ENCODE peak calls at places on chromosomes 5 and 9, in seven cellular contexts. T, C, F, Q, Z, W and R are unnamed samples.

GRCh38 chr5:111548992-111549649 is 36.8 kb upstream of the STARD4 start:
- DNase-seq in Q (no peak), W (no peak), F (no peak), Z (no peak), T (no peak), C (no peak), R (peak)

GRCh38 chr9:121862973-121863372 is 211.5 kb downstream of the DAB2IP start:
- DNase-seq in Q (no peak), W (no peak), F (no peak), Z (no peak), C (no peak), T (no peak), R (no peak)

GRCh38 chr5:51495672-51496071 is 112.4 kb downstream of the ISL1 start:
- DNase-seq in T (peak), W (no peak), C (no peak), Z (no peak), Q (no peak), F (no peak), R (peak)

GRCh38 chr5:180250329-180250728 is 41.3 kb upstream of the RASGEF1C start:
- DNase-seq in T (no peak), W (no peak), Q (no peak), C (no peak), F (no peak), Z (no peak), R (no peak)

GRCh38 chr9:42388146-42388690 is 204.8 kb downstream of the SPATA31A6 start:
- DNase-seq in T (no peak), W (no peak), F (no peak), Q (no peak), C (no peak), Z (no peak), R (no peak)

GRCh38 chr9:121781701-121782464 is 130.4 kb downstream of the DAB2IP start:
- DNase-seq in C (no peak), T (no peak), W (no peak), F (no peak), Z (no peak), Q (no peak), R (no peak)

GRCh38 chr9:16002816-16003215 is 450.0 kb downstream of the CCDC171 start:
- DNase-seq in Z (no peak), C (no peak), Q (no peak), F (no peak), T (no peak), W (peak), R (peak)

GRCh38 chr9:114400772-114401171 is 13.0 kb upstream of the AKNA start:
- DNase-seq in Z (no peak), T (no peak), Q (no peak), F (no peak), W (no peak), C (no peak), R (no peak)

GRCh38 chr9:97500765-97501176 is 695 bp upstream of the TMOD1 start:
- DNase-seq in C (no peak), F (no peak), W (no peak), Q (no peak), Z (no peak), T (no peak), R (no peak)

GRCh38 chr9:114017741-114018715 is 60.1 kb downstream of the AMBP start:
- DNase-seq in W (no peak), Z (no peak), T (no peak), Q (no peak), F (no peak), C (no peak), R (no peak)

GRCh38 chr5:112931473-112931872 is 9.4 kb upstream of the REEP5 start:
- DNase-seq in W (no peak), C (no peak), T (no peak), Z (no peak), F (no peak), Q (no peak), R (no peak)

GRCh38 chr5:95842955-95843544 is 20.5 kb upstream of the GLRX start:
- DNase-seq in Z (no peak), W (no peak), C (peak), T (peak), F (peak), Q (no peak), R (peak)

GRCh38 chr9:134775552-134775951 is 105.1 kb upstream of the FCN2 start:
- DNase-seq in Z (no peak), F (no peak), W (no peak), T (peak), C (no peak), Q (no peak), R (peak)

GRCh38 chr9:126806336-126806735 is 1.5 kb downstream of the ZBTB43 start:
- DNase-seq in T (no peak), F (no peak), C (no peak), W (peak), Z (no peak), Q (peak), R (peak)

GRCh38 chr9:77291714-77292113 is 114.4 kb downstream of the VPS13A start:
- DNase-seq in T (peak), W (no peak), F (no peak), Q (peak), Z (no peak), C (no peak), R (peak)

GRCh38 chr5:147565524-147565923 is 55.7 kb upstream of the DPYSL3 start:
- DNase-seq in W (no peak), Q (peak), C (no peak), Z (no peak), F (no peak), T (peak), R (peak)

GRCh38 chr9:12748016-12748415 is 26.8 kb upstream of the LURAP1L start:
- DNase-seq in W (no peak), Q (peak), Z (no peak), T (peak), C (no peak), F (no peak), R (peak)

GRCh38 chr5:64688965-64689364 is 1.3 kb upstream of the SHISAL2B start:
- DNase-seq in F (no peak), C (no peak), Q (no peak), Z (no peak), W (no peak), T (no peak), R (no peak)

GRCh38 chr9:32571969-32572899 is 725 bp downstream of the NDUFB6 start:
- DNase-seq in F (peak), Z (peak), W (peak), C (peak), Q (peak), T (peak), R (peak)

GRCh38 chr9:22237497-22238363 is 208.9 kb upstream of the DMRTA1 start:
- DNase-seq in F (no peak), T (peak), W (peak), Q (peak), Z (no peak), C (no peak), R (peak)

GRCh38 chr5:20213803-20214202 is 225.8 kb upstream of the CDH18 start:
- DNase-seq in W (no peak), Z (no peak), Q (no peak), C (no peak), T (no peak), F (no peak), R (no peak)

GRCh38 chr9:122218070-122218884 is 10.5 kb downstream of the LHX6 start:
- DNase-seq in Q (peak), Z (no peak), C (no peak), T (no peak), W (no peak), F (no peak), R (no peak)

GRCh38 chr5:148957591-148958202 is 105.2 kb downstream of the SH3TC2 start:
- DNase-seq in W (no peak), Q (peak), C (peak), T (no peak), Z (no peak), F (peak), R (peak)

GRCh38 chr9:113617550-113617949 is 154.0 kb downstream of the RGS3 start:
- DNase-seq in T (no peak), W (no peak), C (no peak), Z (no peak), F (no peak), Q (no peak), R (no peak)

GRCh38 chr5:26582350-26583040 is 455.9 kb downstream of the CDH9 start:
- DNase-seq in C (no peak), Z (no peak), F (no peak), T (no peak), W (no peak), Q (no peak), R (no peak)

GRCh38 chr5:125134216-125135081 is 388.0 kb upstream of the ZNF608 start:
- DNase-seq in Z (no peak), F (no peak), Q (peak), W (peak), C (no peak), T (peak), R (peak)

GRCh38 chr5:151023047-151023615 is 2.7 kb downstream of the GPX3 start:
- DNase-seq in T (no peak), W (no peak), Z (no peak), C (no peak), Q (no peak), F (no peak), R (peak)